ENCODE peak calls at places on chromosome 13, in four cellular contexts. M is prostate gland, F is HL-60, U is transverse colon. V is an unnamed sample.

GRCh38 chr13:29195459-29195858 is 375.3 kb downstream of the MTUS2 start:
- DNase-seq in M (no peak), F (no peak), U (no peak), V (no peak)

GRCh38 chr13:57739089-57739488 is 107.5 kb downstream of the PCDH17 start:
- DNase-seq in M (no peak), F (no peak), U (no peak), V (no peak)

GRCh38 chr13:79711631-79712030 is 230.7 kb downstream of the NDFIP2 start:
- DNase-seq in M (no peak), F (no peak), U (no peak), V (no peak)

GRCh38 chr13:25247345-25247744 is 39.9 kb downstream of the MTMR6 start:
- DNase-seq in M (no peak), F (no peak), U (no peak), V (no peak)

GRCh38 chr13:51687928-51688714 is 103.9 kb downstream of the WDFY2 start:
- DNase-seq in M (no peak), F (no peak), U (no peak), V (no peak)

GRCh38 chr13:109288151-109288709 is 498.2 kb downstream of the IRS2 start:
- DNase-seq in M (no peak), F (no peak), U (no peak), V (no peak)

GRCh38 chr13:25881946-25882574 is 169.8 kb downstream of the SHISA2 start:
- DNase-seq in M (no peak), F (no peak), U (no peak), V (no peak)

GRCh38 chr13:43883636-43884035 is 3.9 kb downstream of the LACC1 start:
- DNase-seq in M (no peak), F (no peak), U (no peak), V (no peak)

GRCh38 chr13:114142137-114142550 is 9.7 kb upstream of the RASA3 start:
- DNase-seq in M (no peak), F (no peak), U (no peak), V (peak)

GRCh38 chr13:77386880-77387606 is 60.1 kb upstream of the MYCBP2 start:
- DNase-seq in M (no peak), F (peak), U (no peak), V (no peak)

GRCh38 chr13:80684525-80685017 is 343.6 kb upstream of the SPRY2 start:
- DNase-seq in M (no peak), F (no peak), U (no peak), V (no peak)

GRCh38 chr13:60229708-60230272 is 66.1 kb upstream of the DIAPH3 start:
- DNase-seq in M (no peak), F (no peak), U (no peak), V (no peak)

GRCh38 chr13:44879452-44880058 is 109.7 kb downstream of the NUFIP1 start:
- DNase-seq in M (no peak), F (peak), U (peak), V (no peak)

GRCh38 chr13:43143591-43143990 is 120.2 kb downstream of the DNAJC15 start:
- DNase-seq in M (no peak), F (no peak), U (no peak), V (no peak)

GRCh38 chr13:113785051-113786010 is 26.3 kb downstream of the TMEM255B start:
- DNase-seq in M (no peak), F (peak), U (no peak), V (no peak)

GRCh38 chr13:91346848-91347211 is 657 bp upstream of the MIR17HG start:
- DNase-seq in M (peak), F (peak), U (peak), V (no peak)

GRCh38 chr13:69704311-69704710 is 403.3 kb upstream of the ATXN8OS start:
- DNase-seq in M (no peak), F (no peak), U (no peak), V (no peak)

GRCh38 chr13:37023871-37024270 is 23.3 kb downstream of the EXOSC8 start:
- DNase-seq in M (no peak), F (no peak), U (no peak), V (no peak)

GRCh38 chr13:98999635-98999952 is 21.7 kb upstream of the DOCK9 start:
- DNase-seq in M (no peak), F (no peak), U (no peak), V (no peak)

GRCh38 chr13:22740264-22740663 is 440.5 kb upstream of the SGCG start:
- DNase-seq in M (no peak), F (no peak), U (no peak), V (no peak)

GRCh38 chr13:25980255-25980654 is 71.6 kb downstream of the SHISA2 start:
- DNase-seq in M (no peak), F (no peak), U (no peak), V (no peak)

GRCh38 chr13:27018230-27018875 is 153.3 kb downstream of the USP12 start:
- DNase-seq in M (no peak), F (no peak), U (peak), V (no peak)

GRCh38 chr13:21426238-21426637 is 32.9 kb downstream of the ZDHHC20 start:
- DNase-seq in M (no peak), F (no peak), U (no peak), V (no peak)

GRCh38 chr13:81987677-81988357 is 1646.9 kb upstream of the SPRY2 start:
- DNase-seq in M (no peak), F (no peak), U (no peak), V (no peak)

GRCh38 chr13:102680842-102681725 is 13.8 kb downstream of the METTL21C start:
- DNase-seq in M (no peak), F (peak), U (no peak), V (no peak)
- TF ChIP-seq POLR2AphosphoS5 in M (no peak), F (no peak), U (no peak), V (no peak)

DNA sequence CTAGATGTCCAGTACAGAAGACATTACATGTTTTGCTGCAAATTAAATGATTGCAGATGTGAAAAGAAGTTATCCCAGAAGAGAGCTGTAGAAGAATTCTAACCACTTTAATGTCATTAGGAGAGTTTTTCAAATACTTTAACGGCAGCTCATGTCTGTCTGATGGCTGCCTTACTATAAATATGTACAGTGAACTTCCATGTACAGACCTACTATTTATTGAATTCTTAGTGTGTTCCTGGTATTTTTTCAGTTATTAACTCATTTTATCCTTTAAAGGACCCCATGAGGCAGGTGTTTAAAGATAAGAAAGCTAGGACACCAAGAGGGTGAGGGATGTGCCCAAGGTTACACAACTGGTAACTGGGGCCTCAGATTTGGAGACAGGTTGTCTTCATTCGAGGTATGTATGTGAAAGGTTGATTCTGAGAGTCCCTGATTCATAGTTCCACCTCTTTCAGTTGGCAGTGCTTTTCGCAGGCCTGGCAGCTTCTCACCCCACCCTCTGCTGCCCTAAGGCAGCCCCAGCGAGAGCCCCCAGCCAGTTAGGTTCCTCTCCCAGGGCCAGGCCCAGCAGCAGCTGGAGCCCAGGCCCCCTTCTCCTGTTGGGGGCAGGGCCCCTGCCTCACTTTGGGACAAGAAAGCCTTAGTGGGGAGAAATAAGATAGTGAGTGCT is 67.9 kb upstream of the TEX29 start:
- DNase-seq in M (no peak), F (no peak), U (no peak), V (no peak)
- H3K4me3 ChIP-seq in M (no peak), F (no peak), U (no peak), V (no peak)

GRCh38 chr13:40189885-40190655 is 476.4 kb downstream of the FOXO1 start:
- DNase-seq in M (no peak), F (no peak), U (no peak), V (peak)

GRCh38 chr13:40191186-40191980 is 475.1 kb downstream of the FOXO1 start:
- DNase-seq in M (no peak), F (no peak), U (no peak), V (no peak)

GRCh38 chr13:40189426-40189825 is 477.0 kb downstream of the FOXO1 start:
- DNase-seq in M (no peak), F (no peak), U (no peak), V (no peak)

GRCh38 chr13:40192516-40193257 is 473.8 kb downstream of the FOXO1 start:
- DNase-seq in M (no peak), F (no peak), U (no peak), V (no peak)

GRCh38 chr13:40190656-40191100 is 475.8 kb downstream of the FOXO1 start:
- DNase-seq in M (peak), F (no peak), U (peak), V (peak)
- TF ChIP-seq POLR2AphosphoS5 in M (peak), F (no peak), U (no peak), V (peak)

DNA sequence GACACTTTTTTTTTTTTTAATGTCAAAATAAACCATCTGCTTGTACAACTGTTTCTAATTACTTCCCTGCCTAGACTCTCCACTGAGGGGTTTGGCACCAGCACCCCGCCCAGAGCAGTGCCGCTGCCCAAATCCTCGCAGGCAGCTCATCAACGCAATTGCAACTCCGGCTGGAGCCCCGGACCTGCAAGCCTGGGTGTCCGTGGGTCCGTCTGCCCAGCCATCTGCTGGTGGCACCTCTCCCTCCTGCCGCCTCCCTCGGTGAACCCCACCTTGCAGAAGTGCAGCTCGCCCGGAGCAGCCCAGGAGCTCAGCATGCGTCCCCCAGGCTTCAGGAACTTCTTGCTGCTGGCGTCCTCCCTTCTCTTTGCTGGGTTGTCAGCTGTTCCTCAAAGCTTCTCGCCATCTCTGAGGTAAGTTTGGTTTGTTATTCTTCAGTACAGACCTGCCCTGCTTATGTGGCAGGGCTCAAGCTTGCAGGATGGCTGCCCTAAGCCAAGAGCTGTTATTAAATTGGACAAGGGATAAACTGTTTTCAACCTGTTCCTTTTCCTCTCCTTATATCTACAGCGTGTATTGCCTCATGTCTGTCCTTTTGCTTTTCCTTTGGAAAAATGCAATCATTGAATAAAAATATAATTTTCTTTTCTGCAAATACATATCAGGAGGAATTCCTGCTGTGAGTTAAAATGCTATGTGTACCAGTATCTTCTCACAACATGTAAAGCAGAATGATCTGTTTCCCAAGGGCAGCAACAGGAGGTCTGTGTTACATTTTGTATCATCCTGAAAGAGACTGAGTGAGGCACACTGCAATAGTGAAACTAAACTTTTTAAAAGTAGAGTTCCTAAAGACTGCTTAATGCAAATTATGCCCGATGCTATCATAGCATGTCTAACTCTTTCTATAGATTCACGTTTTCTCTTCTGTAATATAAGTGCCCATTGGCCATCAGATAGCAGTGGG is at the start of gene ITGBL1:
- DNase-seq in M (no peak), F (no peak), U (no peak), V (no peak)
- H3K4me3 ChIP-seq in M (peak), F (no peak), U (no peak), V (no peak)

GRCh38 chr13:105436946-105437345 is 1098.5 kb downstream of the EFNB2 start:
- DNase-seq in M (no peak), F (no peak), U (no peak), V (no peak)
- TF ChIP-seq POLR2AphosphoS5 in M (no peak), F (no peak), U (no peak), V (no peak)

GRCh38 chr13:48235814-48236135 is 2.8 kb downstream of the ITM2B start:
- DNase-seq in M (no peak), F (no peak), U (no peak), V (no peak)

GRCh38 chr13:48234652-48235099 is 1.7 kb downstream of the ITM2B start:
- DNase-seq in M (no peak), F (no peak), U (no peak), V (no peak)

GRCh38 chr13:48236528-48237353 is 3.7 kb downstream of the ITM2B start:
- DNase-seq in M (no peak), F (peak), U (no peak), V (no peak)

GRCh38 chr13:48233886-48234488 is 981 bp downstream of the ITM2B start:
- DNase-seq in M (peak), F (no peak), U (no peak), V (peak)

GRCh38 chr13:48235100-48235813 is 2.3 kb downstream of the ITM2B start:
- DNase-seq in M (peak), F (peak), U (peak), V (peak)
- H3K4me3 ChIP-seq in M (peak), F (peak), U (no peak), V (peak)

DNA sequence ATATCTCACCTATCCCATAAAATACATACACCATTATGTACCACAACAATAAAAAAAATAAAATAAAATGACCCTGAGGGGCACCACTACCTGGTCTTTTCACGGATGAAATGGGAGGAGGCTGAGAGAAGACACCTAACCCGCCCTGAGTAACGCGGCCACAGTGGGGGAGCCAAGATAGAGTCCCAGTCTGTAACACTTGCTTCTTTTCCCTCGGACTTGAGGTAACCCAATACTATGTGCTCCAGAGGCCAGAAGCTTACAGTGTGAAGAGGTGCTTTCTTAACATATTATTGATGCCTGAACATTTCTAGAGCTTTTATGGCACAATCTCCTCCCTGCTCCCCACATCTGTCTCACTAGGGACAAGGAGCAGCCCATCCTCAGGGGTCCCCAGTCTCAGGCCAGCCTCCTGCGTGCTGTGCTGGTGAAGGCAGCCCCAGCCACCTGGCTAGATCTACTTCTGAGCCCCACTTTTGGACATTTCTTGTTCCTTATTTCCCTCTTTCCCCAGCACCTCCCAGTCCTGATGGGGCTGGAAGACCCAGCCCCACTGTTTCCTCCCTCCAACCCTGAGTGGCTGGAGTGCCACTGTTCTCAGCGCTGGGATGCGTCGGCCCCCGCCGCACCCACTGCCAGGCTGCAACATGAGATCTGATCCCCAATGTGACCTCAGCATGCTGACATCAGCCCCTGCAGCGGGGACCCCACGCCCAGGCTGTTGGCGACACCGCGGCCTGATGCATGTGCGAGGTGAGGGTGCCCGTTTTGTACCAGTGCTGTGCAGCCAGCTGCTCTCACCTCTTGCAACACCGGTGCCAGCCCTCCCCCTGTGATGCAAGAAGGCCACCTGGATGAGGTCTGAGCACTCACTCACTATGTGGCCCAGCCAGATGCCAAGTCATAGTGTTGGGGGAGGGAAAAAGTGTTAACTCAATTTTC is 143.3 kb downstream of the DCLK1 start:
- DNase-seq in M (no peak), F (no peak), U (no peak), V (no peak)
- TF ChIP-seq POLR2AphosphoS5 in M (no peak), F (peak), U (no peak), V (no peak)